ENCODE peak calls at places on chromosomes 7 and 10, in eight cellular contexts. One of them, this sample, is unnamed.

GRCh38 chr7:55200441-55200840 is 164.7 kb upstream of the LANCL2 start:
- DNase-seq in ovary: no peak
- DNase-seq in psoas muscle: no peak
- DNase-seq in lower leg skin: no peak
- DNase-seq in fibroblast of lung: no peak
- DNase-seq in foreskin fibroblast: no peak
- DNase-seq in AG10803: no peak
- DNase-seq in AG04450: no peak
- DNase-seq in this sample: no peak

GRCh38 chr7:147570390-147570789 is 1020.2 kb upstream of the C7orf33 start:
- DNase-seq in ovary: no peak
- DNase-seq in psoas muscle: no peak
- DNase-seq in lower leg skin: no peak
- DNase-seq in fibroblast of lung: peak; percentile 16
- DNase-seq in foreskin fibroblast: no peak
- DNase-seq in AG10803: no peak
- DNase-seq in AG04450: no peak
- DNase-seq in this sample: peak; percentile 3

GRCh38 chr7:73963252-73963822 is 64.6 kb upstream of the ELN start:
- DNase-seq in ovary: no peak
- DNase-seq in psoas muscle: no peak
- DNase-seq in lower leg skin: no peak
- DNase-seq in fibroblast of lung: no peak
- DNase-seq in foreskin fibroblast: no peak
- DNase-seq in AG10803: no peak
- DNase-seq in AG04450: no peak
- DNase-seq in this sample: no peak

GRCh38 chr10:598415-599170 is 90.9 kb downstream of the DIP2C start:
- DNase-seq in ovary: no peak
- DNase-seq in psoas muscle: no peak
- DNase-seq in lower leg skin: peak; percentile 80
- DNase-seq in fibroblast of lung: peak; percentile 99
- DNase-seq in foreskin fibroblast: peak; percentile 87
- DNase-seq in AG10803: peak; percentile 99
- DNase-seq in AG04450: peak; percentile 94
- DNase-seq in this sample: peak; percentile 91

GRCh38 chr7:37546677-37547076 is 98.0 kb upstream of the ELMO1 start:
- DNase-seq in ovary: no peak
- DNase-seq in psoas muscle: no peak
- DNase-seq in lower leg skin: no peak
- DNase-seq in fibroblast of lung: no peak
- DNase-seq in foreskin fibroblast: no peak
- DNase-seq in AG10803: no peak
- DNase-seq in AG04450: no peak
- DNase-seq in this sample: no peak

GRCh38 chr10:14860782-14861181 is 17.9 kb upstream of the SUV39H2 start:
- DNase-seq in ovary: no peak
- DNase-seq in psoas muscle: no peak
- DNase-seq in lower leg skin: no peak
- DNase-seq in fibroblast of lung: no peak
- DNase-seq in foreskin fibroblast: no peak
- DNase-seq in AG10803: no peak
- DNase-seq in AG04450: no peak
- DNase-seq in this sample: no peak

GRCh38 chr10:1495915-1496517 is 241.3 kb downstream of the ADARB2 start:
- DNase-seq in ovary: no peak
- DNase-seq in psoas muscle: no peak
- DNase-seq in lower leg skin: no peak
- DNase-seq in fibroblast of lung: no peak
- DNase-seq in foreskin fibroblast: no peak
- DNase-seq in AG10803: no peak
- DNase-seq in AG04450: no peak
- DNase-seq in this sample: no peak

GRCh38 chr10:60978287-60979115 is 34.5 kb upstream of the RHOBTB1 start:
- DNase-seq in ovary: no peak
- DNase-seq in psoas muscle: no peak
- DNase-seq in lower leg skin: no peak
- DNase-seq in fibroblast of lung: peak; percentile 69
- DNase-seq in foreskin fibroblast: peak; percentile 48
- DNase-seq in AG10803: no peak
- DNase-seq in AG04450: no peak
- DNase-seq in this sample: peak; percentile 13

GRCh38 chr10:36492590-36493510 is 632.5 kb upstream of the ANKRD30A start:
- DNase-seq in ovary: no peak
- DNase-seq in psoas muscle: no peak
- DNase-seq in lower leg skin: no peak
- DNase-seq in fibroblast of lung: peak; percentile 72
- DNase-seq in foreskin fibroblast: no peak
- DNase-seq in AG10803: peak; percentile 65
- DNase-seq in AG04450: no peak
- DNase-seq in this sample: peak; percentile 83

GRCh38 chr7:100003711-100004661 is 11.4 kb upstream of the ZKSCAN1 start:
- DNase-seq in ovary: no peak
- DNase-seq in psoas muscle: no peak
- DNase-seq in lower leg skin: no peak
- DNase-seq in fibroblast of lung: no peak
- DNase-seq in foreskin fibroblast: no peak
- DNase-seq in AG10803: no peak
- DNase-seq in AG04450: no peak
- DNase-seq in this sample: no peak

GRCh38 chr10:12351447-12351846 is 2.1 kb downstream of the CAMK1D start:
- DNase-seq in ovary: no peak
- DNase-seq in psoas muscle: peak; percentile 16
- DNase-seq in lower leg skin: peak; percentile 89
- DNase-seq in fibroblast of lung: no peak
- DNase-seq in foreskin fibroblast: no peak
- DNase-seq in AG10803: no peak
- DNase-seq in AG04450: no peak
- DNase-seq in this sample: no peak

GRCh38 chr7:26145236-26145635 is 6.8 kb upstream of the NFE2L3 start:
- DNase-seq in ovary: no peak
- DNase-seq in psoas muscle: no peak
- DNase-seq in lower leg skin: peak; percentile 74
- DNase-seq in fibroblast of lung: no peak
- DNase-seq in foreskin fibroblast: no peak
- DNase-seq in AG10803: no peak
- DNase-seq in AG04450: no peak
- DNase-seq in this sample: no peak

GRCh38 chr7:28596245-28596935 is 184.1 kb downstream of the CREB5 start:
- DNase-seq in ovary: no peak
- DNase-seq in psoas muscle: no peak
- DNase-seq in lower leg skin: no peak
- DNase-seq in fibroblast of lung: peak; percentile 50
- DNase-seq in foreskin fibroblast: no peak
- DNase-seq in AG10803: peak; percentile 23
- DNase-seq in AG04450: no peak
- DNase-seq in this sample: peak; percentile 45

GRCh38 chr7:39567294-39567693 is 1.1 kb downstream of the YAE1 start:
- DNase-seq in ovary: no peak
- DNase-seq in psoas muscle: no peak
- DNase-seq in lower leg skin: no peak
- DNase-seq in fibroblast of lung: peak; percentile 45
- DNase-seq in foreskin fibroblast: no peak
- DNase-seq in AG10803: no peak
- DNase-seq in AG04450: no peak
- DNase-seq in this sample: no peak

GRCh38 chr10:117441812-117442443 is 66.7 kb upstream of the PDZD8 start:
- DNase-seq in ovary: no peak
- DNase-seq in psoas muscle: no peak
- DNase-seq in lower leg skin: no peak
- DNase-seq in fibroblast of lung: peak; percentile 92
- DNase-seq in foreskin fibroblast: peak; percentile 75
- DNase-seq in AG10803: peak; percentile 99
- DNase-seq in AG04450: no peak
- DNase-seq in this sample: peak; percentile 90

GRCh38 chr10:71999360-72000072 is 35.3 kb downstream of the CHST3 start:
- DNase-seq in ovary: peak; percentile 94
- DNase-seq in psoas muscle: peak; percentile 81
- DNase-seq in lower leg skin: peak; percentile 95
- DNase-seq in fibroblast of lung: peak; percentile 76
- DNase-seq in foreskin fibroblast: peak; percentile 47
- DNase-seq in AG10803: peak; percentile 69
- DNase-seq in AG04450: no peak
- DNase-seq in this sample: peak; percentile 83

GRCh38 chr7:21076054-21076453 is 289.4 kb upstream of the SP8 start:
- DNase-seq in ovary: no peak
- DNase-seq in psoas muscle: no peak
- DNase-seq in lower leg skin: no peak
- DNase-seq in fibroblast of lung: no peak
- DNase-seq in foreskin fibroblast: no peak
- DNase-seq in AG10803: no peak
- DNase-seq in AG04450: no peak
- DNase-seq in this sample: no peak

GRCh38 chr7:45721949-45722598 is 147.9 kb downstream of the ADCY1 start:
- DNase-seq in ovary: no peak
- DNase-seq in psoas muscle: no peak
- DNase-seq in lower leg skin: no peak
- DNase-seq in fibroblast of lung: no peak
- DNase-seq in foreskin fibroblast: no peak
- DNase-seq in AG10803: no peak
- DNase-seq in AG04450: no peak
- DNase-seq in this sample: no peak

GRCh38 chr7:100162874-100163533 is 4.5 kb upstream of the TRAPPC14 start:
- DNase-seq in ovary: no peak
- DNase-seq in psoas muscle: no peak
- DNase-seq in lower leg skin: no peak
- DNase-seq in fibroblast of lung: no peak
- DNase-seq in foreskin fibroblast: no peak
- DNase-seq in AG10803: no peak
- DNase-seq in AG04450: no peak
- DNase-seq in this sample: no peak

GRCh38 chr10:86752311-86752710 is 4.1 kb upstream of the BMPR1A start:
- DNase-seq in ovary: no peak
- DNase-seq in psoas muscle: no peak
- DNase-seq in lower leg skin: no peak
- DNase-seq in fibroblast of lung: no peak
- DNase-seq in foreskin fibroblast: no peak
- DNase-seq in AG10803: no peak
- DNase-seq in AG04450: no peak
- DNase-seq in this sample: no peak

GRCh38 chr7:44990520-44991023 is 9.4 kb upstream of the CCM2 start:
- DNase-seq in ovary: no peak
- DNase-seq in psoas muscle: no peak
- DNase-seq in lower leg skin: no peak
- DNase-seq in fibroblast of lung: peak; percentile 91
- DNase-seq in foreskin fibroblast: no peak
- DNase-seq in AG10803: no peak
- DNase-seq in AG04450: peak; percentile 29
- DNase-seq in this sample: peak; percentile 97

GRCh38 chr10:104254493-104255243 is at the start of gene GSTO1:
- DNase-seq in ovary: peak; percentile 83
- DNase-seq in psoas muscle: peak; percentile 83
- DNase-seq in lower leg skin: peak; percentile 97
- DNase-seq in fibroblast of lung: peak; percentile 74
- DNase-seq in foreskin fibroblast: peak; percentile 83
- DNase-seq in AG10803: peak; percentile 77
- DNase-seq in AG04450: peak; percentile 46
- DNase-seq in this sample: peak; percentile 72

GRCh38 chr7:158657189-158657746 is 47.3 kb downstream of the NCAPG2 start:
- DNase-seq in ovary: no peak
- DNase-seq in psoas muscle: no peak
- DNase-seq in lower leg skin: no peak
- DNase-seq in fibroblast of lung: no peak
- DNase-seq in foreskin fibroblast: no peak
- DNase-seq in AG10803: no peak
- DNase-seq in AG04450: no peak
- DNase-seq in this sample: no peak

GRCh38 chr10:24891823-24892222 is 60.6 kb downstream of the PRTFDC1 start:
- DNase-seq in ovary: no peak
- DNase-seq in psoas muscle: no peak
- DNase-seq in lower leg skin: no peak
- DNase-seq in fibroblast of lung: peak; percentile 87
- DNase-seq in foreskin fibroblast: peak; percentile 82
- DNase-seq in AG10803: peak; percentile 16
- DNase-seq in AG04450: peak; percentile 72
- DNase-seq in this sample: peak; percentile 59
- H3K4me3 ChIP-seq in ovary: no peak overlapping the region
- H3K4me3 ChIP-seq in psoas muscle: no peak overlapping the region
- H3K4me3 ChIP-seq in lower leg skin: no peak overlapping the region
- H3K4me3 ChIP-seq in fibroblast of lung: no peak overlapping the region
- H3K4me3 ChIP-seq in foreskin fibroblast: no peak overlapping the region
- H3K4me3 ChIP-seq in AG10803: no peak overlapping the region
- H3K4me3 ChIP-seq in AG04450: no peak overlapping the region
- H3K4me3 ChIP-seq in this sample: no peak overlapping the region

GRCh38 chr7:43942997-43943701 is 16.9 kb downstream of the UBE2D4 start:
- DNase-seq in ovary: no peak
- DNase-seq in psoas muscle: no peak
- DNase-seq in lower leg skin: no peak
- DNase-seq in fibroblast of lung: no peak
- DNase-seq in foreskin fibroblast: no peak
- DNase-seq in AG10803: no peak
- DNase-seq in AG04450: no peak
- DNase-seq in this sample: no peak
- TF ChIP-seq CTCF in ovary: no peak
- TF ChIP-seq CTCF in psoas muscle: no peak
- TF ChIP-seq CTCF in lower leg skin: no peak
- TF ChIP-seq CTCF in fibroblast of lung: no peak
- TF ChIP-seq CTCF in foreskin fibroblast: no peak
- TF ChIP-seq CTCF in AG10803: no peak
- TF ChIP-seq CTCF in AG04450: no peak
- TF ChIP-seq CTCF in this sample: no peak

DNA sequence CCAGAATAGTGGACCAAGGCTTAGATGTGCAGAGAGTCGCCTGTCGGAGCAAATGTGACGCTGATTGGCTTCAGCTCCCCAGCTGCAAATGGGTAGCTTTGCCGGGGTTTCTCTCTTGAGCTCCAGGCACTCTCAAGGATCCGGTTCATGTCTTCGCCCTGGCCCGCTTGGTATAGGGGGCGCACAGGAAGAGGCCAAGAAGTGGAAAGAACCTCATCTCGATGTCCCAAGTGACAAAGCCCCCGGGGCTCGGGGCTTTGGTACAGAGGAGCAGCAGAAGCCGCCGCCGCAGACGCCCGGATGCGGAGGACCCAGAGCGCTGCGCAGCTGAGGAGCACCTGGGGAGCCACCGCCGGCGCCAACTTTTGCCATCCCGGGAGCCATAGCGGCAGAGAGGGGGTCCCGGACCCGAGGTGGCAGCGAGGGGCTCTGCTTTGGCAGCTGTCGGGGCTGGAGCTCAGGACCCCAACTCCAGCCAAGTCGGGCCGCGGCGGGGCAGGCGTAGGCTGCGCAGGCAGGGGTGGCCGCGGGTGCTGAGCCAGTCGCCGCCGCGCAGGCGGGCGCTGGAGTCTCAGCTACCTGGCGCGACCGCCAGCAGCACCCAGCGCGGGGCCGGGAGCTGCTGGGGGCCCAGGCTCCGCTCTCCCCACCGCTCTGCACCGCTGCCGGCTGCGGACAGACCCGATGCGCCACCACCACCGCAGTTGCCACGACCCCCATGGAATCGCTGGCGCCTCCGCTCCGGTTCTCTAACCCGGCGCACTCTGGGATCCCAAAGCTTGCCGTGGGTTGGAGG is 466.5 kb downstream of the XPNPEP1 start:
- DNase-seq in ovary: peak; percentile 5
- DNase-seq in psoas muscle: no peak
- DNase-seq in lower leg skin: no peak
- DNase-seq in fibroblast of lung: no peak
- DNase-seq in foreskin fibroblast: no peak
- DNase-seq in AG10803: no peak
- DNase-seq in AG04450: no peak
- DNase-seq in this sample: no peak
- H3K4me3 ChIP-seq in ovary: peak overlapping the region; percentile 34
- H3K4me3 ChIP-seq in psoas muscle: no peak overlapping the region
- H3K4me3 ChIP-seq in lower leg skin: no peak overlapping the region
- H3K4me3 ChIP-seq in fibroblast of lung: no peak overlapping the region
- H3K4me3 ChIP-seq in foreskin fibroblast: peak overlapping the region; percentile 37
- H3K4me3 ChIP-seq in AG10803: peak overlapping the region; percentile 9
- H3K4me3 ChIP-seq in AG04450: peak overlapping the region; percentile 34
- H3K4me3 ChIP-seq in this sample: peak overlapping the region; percentile 52

GRCh38 chr7:141014523-141015395 is at the start of gene MRPS33:
- DNase-seq in ovary: peak; percentile 93
- DNase-seq in psoas muscle: peak; percentile 93
- DNase-seq in lower leg skin: peak; percentile 98
- DNase-seq in fibroblast of lung: peak; percentile 94
- DNase-seq in foreskin fibroblast: peak; percentile 92
- DNase-seq in AG10803: peak; percentile 94
- DNase-seq in AG04450: peak; percentile 90
- DNase-seq in this sample: peak; percentile 96
- TF ChIP-seq CTCF in ovary: no peak
- TF ChIP-seq CTCF in psoas muscle: peak; percentile 15
- TF ChIP-seq CTCF in lower leg skin: no peak
- TF ChIP-seq CTCF in fibroblast of lung: peak; percentile 39
- TF ChIP-seq CTCF in foreskin fibroblast: peak; percentile 60
- TF ChIP-seq CTCF in AG10803: peak; percentile 66
- TF ChIP-seq CTCF in AG04450: peak; percentile 35
- TF ChIP-seq CTCF in this sample: peak; percentile 10

This sample was measured in fibroblast of the aortic adventitia.